ENCODE peak calls at places on chromosome 13, in nine cellular contexts. One of them, this sample, is unnamed.

GRCh38 chr13:79581870-79582315 is 100.9 kb downstream of the NDFIP2 start:
- DNase-seq in suprapubic skin: peak; percentile 58
- DNase-seq in psoas muscle: peak; percentile 23
- DNase-seq in K562: no peak
- DNase-seq in foreskin fibroblast: peak; percentile 76
- DNase-seq in choroid plexus epithelial cell: peak; percentile 60
- DNase-seq in kidney: no peak
- DNase-seq in left lung: peak; percentile 43
- DNase-seq in cardiac fibroblast: peak; percentile 63
- DNase-seq in this sample: no peak

GRCh38 chr13:104847863-104848262 is 1687.6 kb downstream of the EFNB2 start:
- DNase-seq in foreskin fibroblast: no peak
- DNase-seq in kidney: no peak
- DNase-seq in choroid plexus epithelial cell: peak; percentile 3
- DNase-seq in K562: no peak
- DNase-seq in cardiac fibroblast: no peak
- DNase-seq in left lung: no peak
- DNase-seq in psoas muscle: no peak
- DNase-seq in suprapubic skin: no peak
- DNase-seq in this sample: no peak

GRCh38 chr13:58434943-58435342 is 803.4 kb downstream of the PCDH17 start:
- DNase-seq in cardiac fibroblast: no peak
- DNase-seq in choroid plexus epithelial cell: no peak
- DNase-seq in K562: no peak
- DNase-seq in psoas muscle: no peak
- DNase-seq in foreskin fibroblast: no peak
- DNase-seq in left lung: no peak
- DNase-seq in kidney: no peak
- DNase-seq in suprapubic skin: no peak
- DNase-seq in this sample: no peak

GRCh38 chr13:50257646-50258045 is 242.4 kb downstream of the KCNRG start:
- DNase-seq in kidney: no peak
- DNase-seq in psoas muscle: no peak
- DNase-seq in cardiac fibroblast: no peak
- DNase-seq in foreskin fibroblast: no peak
- DNase-seq in suprapubic skin: no peak
- DNase-seq in left lung: no peak
- DNase-seq in K562: no peak
- DNase-seq in choroid plexus epithelial cell: no peak
- DNase-seq in this sample: no peak

GRCh38 chr13:112779856-112780604 is 90.2 kb downstream of the ATP11A start:
- DNase-seq in cardiac fibroblast: peak; percentile 8
- DNase-seq in kidney: no peak
- DNase-seq in left lung: no peak
- DNase-seq in psoas muscle: no peak
- DNase-seq in K562: no peak
- DNase-seq in suprapubic skin: peak; percentile 62
- DNase-seq in choroid plexus epithelial cell: peak; percentile 23
- DNase-seq in foreskin fibroblast: peak; percentile 27
- DNase-seq in this sample: no peak

GRCh38 chr13:33258437-33259193 is 26.9 kb downstream of the STARD13 start:
- DNase-seq in suprapubic skin: no peak
- DNase-seq in choroid plexus epithelial cell: peak; percentile 48
- DNase-seq in left lung: no peak
- DNase-seq in kidney: no peak
- DNase-seq in foreskin fibroblast: peak; percentile 77
- DNase-seq in psoas muscle: no peak
- DNase-seq in K562: no peak
- DNase-seq in cardiac fibroblast: peak; percentile 53
- DNase-seq in this sample: no peak

GRCh38 chr13:106083620-106084350 is 451.7 kb downstream of the EFNB2 start:
- DNase-seq in choroid plexus epithelial cell: peak; percentile 78
- DNase-seq in cardiac fibroblast: peak; percentile 78
- DNase-seq in K562: no peak
- DNase-seq in suprapubic skin: no peak
- DNase-seq in foreskin fibroblast: peak; percentile 76
- DNase-seq in psoas muscle: no peak
- DNase-seq in kidney: no peak
- DNase-seq in left lung: no peak
- DNase-seq in this sample: no peak

GRCh38 chr13:33017410-33017929 is 1.2 kb downstream of the KL start:
- DNase-seq in K562: peak; percentile 8
- DNase-seq in foreskin fibroblast: no peak
- DNase-seq in suprapubic skin: peak; percentile 70
- DNase-seq in cardiac fibroblast: peak; percentile 48
- DNase-seq in kidney: no peak
- DNase-seq in psoas muscle: peak; percentile 40
- DNase-seq in left lung: no peak
- DNase-seq in choroid plexus epithelial cell: peak; percentile 81
- DNase-seq in this sample: peak; percentile 65

GRCh38 chr13:74040200-74040599 is 94.0 kb downstream of the KLF12 start:
- DNase-seq in choroid plexus epithelial cell: peak; percentile 55
- DNase-seq in K562: peak; percentile 15
- DNase-seq in left lung: no peak
- DNase-seq in cardiac fibroblast: peak; percentile 32
- DNase-seq in suprapubic skin: no peak
- DNase-seq in foreskin fibroblast: peak; percentile 37
- DNase-seq in kidney: peak; percentile 46
- DNase-seq in psoas muscle: peak; percentile 38
- DNase-seq in this sample: peak; percentile 31

GRCh38 chr13:41503386-41503785 is 46.0 kb downstream of the RGCC start:
- DNase-seq in kidney: no peak
- DNase-seq in cardiac fibroblast: no peak
- DNase-seq in foreskin fibroblast: no peak
- DNase-seq in choroid plexus epithelial cell: no peak
- DNase-seq in suprapubic skin: no peak
- DNase-seq in left lung: no peak
- DNase-seq in psoas muscle: no peak
- DNase-seq in K562: no peak
- DNase-seq in this sample: no peak
- H3K4me3 ChIP-seq in kidney: no peak overlapping the region
- H3K4me3 ChIP-seq in cardiac fibroblast: no peak overlapping the region
- H3K4me3 ChIP-seq in foreskin fibroblast: no peak overlapping the region
- H3K4me3 ChIP-seq in choroid plexus epithelial cell: no peak overlapping the region
- H3K4me3 ChIP-seq in suprapubic skin: no peak overlapping the region
- H3K4me3 ChIP-seq in left lung: no peak overlapping the region
- H3K4me3 ChIP-seq in psoas muscle: no peak overlapping the region
- H3K4me3 ChIP-seq in K562: no peak overlapping the region
- H3K4me3 ChIP-seq in this sample: no peak overlapping the region

DNA sequence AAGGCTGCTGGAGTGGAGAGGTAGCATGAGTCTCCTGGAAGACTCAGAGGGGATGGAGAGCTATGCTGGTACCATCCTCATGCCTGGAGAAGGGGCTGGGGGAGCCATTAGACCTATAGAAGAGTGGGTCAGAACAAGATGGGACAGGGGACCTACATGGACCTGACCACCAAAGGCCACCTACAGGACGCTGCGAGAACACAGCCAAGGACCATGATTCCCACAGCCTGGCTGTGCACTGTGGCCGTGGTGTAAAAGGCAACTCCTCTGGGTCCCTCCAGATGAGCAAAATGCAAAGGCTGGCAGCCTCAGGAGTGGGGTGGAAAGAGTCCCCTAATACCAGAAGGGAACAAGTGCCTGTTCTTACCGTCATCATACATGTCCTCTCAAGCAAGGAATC is 216.2 kb downstream of the SLC7A1 start:
- DNase-seq in kidney: no peak
- DNase-seq in choroid plexus epithelial cell: no peak
- DNase-seq in left lung: no peak
- DNase-seq in suprapubic skin: no peak
- DNase-seq in cardiac fibroblast: no peak
- DNase-seq in foreskin fibroblast: no peak
- DNase-seq in psoas muscle: no peak
- DNase-seq in K562: no peak
- DNase-seq in this sample: no peak
- TF ChIP-seq CTCF in kidney: no peak
- TF ChIP-seq CTCF in choroid plexus epithelial cell: no peak
- TF ChIP-seq CTCF in left lung: no peak
- TF ChIP-seq CTCF in suprapubic skin: no peak
- TF ChIP-seq CTCF in cardiac fibroblast: no peak
- TF ChIP-seq CTCF in foreskin fibroblast: no peak
- TF ChIP-seq CTCF in psoas muscle: no peak
- TF ChIP-seq CTCF in K562: no peak
- TF ChIP-seq CTCF in this sample: no peak

GRCh38 chr13:46641274-46642081 is 88.5 kb downstream of the LRCH1 start:
- DNase-seq in cardiac fibroblast: peak; percentile 50
- DNase-seq in left lung: no peak
- DNase-seq in suprapubic skin: no peak
- DNase-seq in foreskin fibroblast: no peak
- DNase-seq in kidney: peak; percentile 73
- DNase-seq in choroid plexus epithelial cell: peak; percentile 42
- DNase-seq in K562: no peak
- DNase-seq in psoas muscle: no peak
- DNase-seq in this sample: no peak
- H3K4me3 ChIP-seq in cardiac fibroblast: peak overlapping the region; percentile 36
- H3K4me3 ChIP-seq in left lung: no peak overlapping the region
- H3K4me3 ChIP-seq in suprapubic skin: peak overlapping the region; percentile 28
- H3K4me3 ChIP-seq in foreskin fibroblast: no peak overlapping the region
- H3K4me3 ChIP-seq in kidney: no peak overlapping the region
- H3K4me3 ChIP-seq in choroid plexus epithelial cell: peak overlapping the region; percentile 46
- H3K4me3 ChIP-seq in K562: no peak overlapping the region
- H3K4me3 ChIP-seq in psoas muscle: peak overlapping the region; percentile 36
- H3K4me3 ChIP-seq in this sample: no peak overlapping the region

DNA sequence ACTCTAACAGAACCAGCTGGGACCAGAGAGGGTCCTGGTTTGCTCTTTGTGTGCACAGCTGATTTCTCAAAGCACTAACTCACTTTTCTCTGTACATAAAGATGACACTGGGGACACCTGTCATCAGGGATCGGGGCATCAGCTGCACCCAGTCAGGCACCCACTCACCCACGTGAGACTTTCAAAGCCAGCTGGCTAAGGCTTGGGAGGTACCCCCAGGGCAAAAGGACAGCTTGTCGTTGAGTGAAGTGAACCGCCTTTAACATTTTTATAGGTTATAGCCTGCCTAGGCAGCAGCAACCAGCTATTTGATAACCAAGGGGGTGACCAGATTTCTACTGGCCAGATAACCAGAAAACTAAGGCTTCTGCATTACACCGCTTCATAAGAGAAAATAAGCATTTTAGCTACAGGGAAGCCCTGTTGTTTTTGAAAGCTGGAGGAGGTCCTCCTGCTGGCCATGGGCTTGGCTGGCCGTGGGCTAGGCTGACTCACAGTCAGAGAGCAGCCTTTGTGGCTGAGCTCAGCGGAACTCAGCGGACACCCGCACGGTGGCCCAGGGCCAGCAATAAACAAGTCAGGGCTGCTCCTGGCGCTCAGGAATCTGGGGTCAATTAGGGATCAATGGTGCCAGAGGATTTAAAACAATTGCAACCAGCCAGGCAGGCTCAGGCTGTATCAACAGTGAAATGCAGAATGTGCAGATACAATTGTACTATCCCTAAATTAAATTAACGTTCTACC is 57.1 kb downstream of the ALOX5AP start:
- DNase-seq in K562: no peak
- DNase-seq in psoas muscle: peak; percentile 83
- DNase-seq in cardiac fibroblast: peak; percentile 92
- DNase-seq in foreskin fibroblast: peak; percentile 99
- DNase-seq in suprapubic skin: peak; percentile 89
- DNase-seq in left lung: peak; percentile 85
- DNase-seq in kidney: peak; percentile 94
- DNase-seq in choroid plexus epithelial cell: peak; percentile 98
- DNase-seq in this sample: no peak
- TF ChIP-seq CTCF in K562: no peak
- TF ChIP-seq CTCF in psoas muscle: peak; percentile 26
- TF ChIP-seq CTCF in cardiac fibroblast: peak; percentile 76
- TF ChIP-seq CTCF in foreskin fibroblast: peak; percentile 67
- TF ChIP-seq CTCF in suprapubic skin: peak; percentile 20
- TF ChIP-seq CTCF in left lung: no peak
- TF ChIP-seq CTCF in kidney: no peak
- TF ChIP-seq CTCF in choroid plexus epithelial cell: peak; percentile 84
- TF ChIP-seq CTCF in this sample: no peak

DNA sequence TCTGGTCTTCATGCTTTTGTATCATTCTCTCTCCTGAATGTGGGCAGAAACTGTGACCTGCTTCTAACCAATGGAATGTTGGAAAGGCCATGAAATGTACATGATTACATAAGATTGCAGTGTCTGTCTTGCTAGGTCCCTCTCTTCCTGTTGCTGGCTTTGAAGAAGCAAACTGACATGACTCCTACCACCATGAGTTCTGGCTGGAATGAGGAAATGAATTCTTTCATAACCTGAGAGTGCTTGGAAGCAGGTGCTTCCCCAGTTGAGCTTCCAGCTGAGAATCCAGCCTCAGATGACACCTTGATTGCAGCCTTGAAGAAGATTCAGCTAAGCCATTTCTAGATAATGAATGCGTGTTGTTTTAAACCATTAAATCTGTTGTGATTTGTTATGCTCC is 275.0 kb upstream of the MIR17HG start:
- DNase-seq in left lung: no peak
- DNase-seq in cardiac fibroblast: no peak
- DNase-seq in choroid plexus epithelial cell: no peak
- DNase-seq in psoas muscle: no peak
- DNase-seq in kidney: no peak
- DNase-seq in K562: no peak
- DNase-seq in foreskin fibroblast: no peak
- DNase-seq in suprapubic skin: no peak
- DNase-seq in this sample: no peak
- H3K4me3 ChIP-seq in left lung: no peak overlapping the region
- H3K4me3 ChIP-seq in cardiac fibroblast: no peak overlapping the region
- H3K4me3 ChIP-seq in choroid plexus epithelial cell: no peak overlapping the region
- H3K4me3 ChIP-seq in psoas muscle: no peak overlapping the region
- H3K4me3 ChIP-seq in kidney: no peak overlapping the region
- H3K4me3 ChIP-seq in K562: no peak overlapping the region
- H3K4me3 ChIP-seq in foreskin fibroblast: no peak overlapping the region
- H3K4me3 ChIP-seq in suprapubic skin: no peak overlapping the region
- H3K4me3 ChIP-seq in this sample: no peak overlapping the region

GRCh38 chr13:103757361-103757760 is 691.1 kb upstream of the SLC10A2 start:
- DNase-seq in left lung: no peak
- DNase-seq in psoas muscle: no peak
- DNase-seq in choroid plexus epithelial cell: no peak
- DNase-seq in suprapubic skin: no peak
- DNase-seq in cardiac fibroblast: no peak
- DNase-seq in foreskin fibroblast: no peak
- DNase-seq in K562: no peak
- DNase-seq in kidney: no peak
- DNase-seq in this sample: no peak

GRCh38 chr13:103758222-103758621 is 692.0 kb upstream of the SLC10A2 start:
- DNase-seq in suprapubic skin: no peak
- DNase-seq in choroid plexus epithelial cell: no peak
- DNase-seq in foreskin fibroblast: no peak
- DNase-seq in kidney: no peak
- DNase-seq in left lung: no peak
- DNase-seq in psoas muscle: no peak
- DNase-seq in K562: no peak
- DNase-seq in cardiac fibroblast: no peak
- DNase-seq in this sample: no peak

DNA sequence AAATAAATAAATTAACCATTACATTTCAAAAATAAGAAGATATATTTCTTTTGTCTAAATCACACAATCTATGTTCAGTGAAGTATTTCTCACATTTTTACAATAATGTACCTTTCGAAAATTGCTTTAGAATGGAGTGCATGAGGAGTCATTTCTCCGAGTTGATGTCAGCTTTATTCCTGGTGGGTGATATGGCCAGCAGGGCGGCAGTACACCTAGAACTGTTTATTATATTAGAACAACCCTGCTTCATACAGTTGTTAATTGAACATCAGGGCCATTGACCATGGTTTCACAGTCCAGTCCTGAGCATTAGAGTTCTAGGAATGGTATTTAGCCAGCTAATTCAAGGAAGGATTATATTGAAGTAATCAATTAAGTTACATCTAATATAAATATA is 696.3 kb upstream of the SLC10A2 start:
- DNase-seq in kidney: no peak
- DNase-seq in left lung: no peak
- DNase-seq in cardiac fibroblast: no peak
- DNase-seq in K562: no peak
- DNase-seq in foreskin fibroblast: no peak
- DNase-seq in psoas muscle: no peak
- DNase-seq in choroid plexus epithelial cell: no peak
- DNase-seq in suprapubic skin: no peak
- DNase-seq in this sample: no peak
- TF ChIP-seq CTCF in kidney: no peak
- TF ChIP-seq CTCF in left lung: no peak
- TF ChIP-seq CTCF in cardiac fibroblast: no peak
- TF ChIP-seq CTCF in K562: no peak
- TF ChIP-seq CTCF in foreskin fibroblast: no peak
- TF ChIP-seq CTCF in psoas muscle: no peak
- TF ChIP-seq CTCF in choroid plexus epithelial cell: peak; percentile 13
- TF ChIP-seq CTCF in suprapubic skin: no peak
- TF ChIP-seq CTCF in this sample: no peak

This sample was measured in GM12864.